ENCODE peak calls at places on chromosomes 4 and X, in four cellular contexts. One of them, this sample, is unnamed.

GRCh38 chrX:120726294-120726693 is 96.4 kb upstream of the C1GALT1C1 start:
- DNase-seq in H1: no peak
- DNase-seq in WTC11: no peak
- DNase-seq in HepG2: no peak
- DNase-seq in this sample: no peak

GRCh38 chr4:57074753-57075152 is 35.4 kb downstream of the IGFBP7 start:
- DNase-seq in H1: no peak
- DNase-seq in WTC11: no peak
- DNase-seq in HepG2: no peak
- DNase-seq in this sample: no peak

GRCh38 chrX:150574824-150575409 is 6.5 kb downstream of the MTM1 start:
- DNase-seq in H1: no peak
- DNase-seq in WTC11: no peak
- DNase-seq in HepG2: no peak
- DNase-seq in this sample: no peak

GRCh38 chr4:141127884-141128283 is 5.4 kb downstream of the RNF150 start:
- DNase-seq in H1: no peak
- DNase-seq in WTC11: no peak
- DNase-seq in HepG2: no peak
- DNase-seq in this sample: no peak

GRCh38 chr4:77044458-77045124 is 31.2 kb downstream of the CCNI start:
- DNase-seq in H1: no peak
- DNase-seq in WTC11: no peak
- DNase-seq in HepG2: peak; percentile 9
- DNase-seq in this sample: no peak

GRCh38 chr4:88030565-88031310 is 23.3 kb downstream of the PKD2 start:
- DNase-seq in H1: no peak
- DNase-seq in WTC11: no peak
- DNase-seq in HepG2: no peak
- DNase-seq in this sample: no peak

GRCh38 chr4:147157860-147158701 is 212.4 kb upstream of the TTC29 start:
- DNase-seq in H1: peak; percentile 75
- DNase-seq in WTC11: peak; percentile 70
- DNase-seq in HepG2: peak; percentile 39
- DNase-seq in this sample: no peak

GRCh38 chr4:6538586-6538985 is 36.4 kb upstream of the MAN2B2 start:
- DNase-seq in H1: no peak
- DNase-seq in WTC11: no peak
- DNase-seq in HepG2: peak; percentile 4
- DNase-seq in this sample: no peak

GRCh38 chr4:142293536-142293935 is 552.6 kb downstream of the INPP4B start:
- DNase-seq in H1: no peak
- DNase-seq in WTC11: no peak
- DNase-seq in HepG2: no peak
- DNase-seq in this sample: no peak

GRCh38 chr4:141022221-141022760 is 111.0 kb downstream of the RNF150 start:
- DNase-seq in H1: no peak
- DNase-seq in WTC11: no peak
- DNase-seq in HepG2: no peak
- DNase-seq in this sample: no peak

GRCh38 chrX:105006103-105006502 is 214.4 kb downstream of the TEX13A start:
- DNase-seq in H1: no peak
- DNase-seq in WTC11: no peak
- DNase-seq in HepG2: no peak
- DNase-seq in this sample: no peak

GRCh38 chr4:155478336-155478825 is 101.6 kb upstream of the MAP9 start:
- DNase-seq in H1: no peak
- DNase-seq in WTC11: no peak
- DNase-seq in HepG2: no peak
- DNase-seq in this sample: no peak

GRCh38 chr4:53589511-53589910 is 1.8 kb downstream of the LNX1 start:
- DNase-seq in H1: no peak
- DNase-seq in WTC11: no peak
- DNase-seq in HepG2: no peak
- DNase-seq in this sample: no peak

GRCh38 chrX:106415276-106415895 is 196.4 kb upstream of the RADX start:
- DNase-seq in H1: no peak
- DNase-seq in WTC11: peak; percentile 10
- DNase-seq in HepG2: peak; percentile 5
- DNase-seq in this sample: peak; percentile 8

GRCh38 chr4:25552580-25553271 is 102.9 kb upstream of the SLC34A2 start:
- DNase-seq in H1: no peak
- DNase-seq in WTC11: no peak
- DNase-seq in HepG2: no peak
- DNase-seq in this sample: no peak

GRCh38 chr4:6467600-6467999 is 4.8 kb downstream of the PPP2R2C start:
- DNase-seq in H1: peak; percentile 20
- DNase-seq in WTC11: no peak
- DNase-seq in HepG2: no peak
- DNase-seq in this sample: no peak

GRCh38 chr4:141541851-141542250 is 94.5 kb upstream of the IL15 start:
- DNase-seq in H1: no peak
- DNase-seq in WTC11: no peak
- DNase-seq in HepG2: no peak
- DNase-seq in this sample: no peak

GRCh38 chrX:9873952-9874351 is 87.7 kb downstream of the SHROOM2 start:
- DNase-seq in H1: peak; percentile 50
- DNase-seq in WTC11: peak; percentile 32
- DNase-seq in HepG2: peak; percentile 24
- DNase-seq in this sample: peak; percentile 10

GRCh38 chr4:73814679-73815078 is 21.8 kb upstream of the CXCL6 start:
- DNase-seq in H1: no peak
- DNase-seq in WTC11: no peak
- DNase-seq in HepG2: no peak
- DNase-seq in this sample: no peak

GRCh38 chrX:11151799-11152591 is 40.9 kb downstream of the HCCS start:
- DNase-seq in H1: no peak
- DNase-seq in WTC11: no peak
- DNase-seq in HepG2: no peak
- DNase-seq in this sample: no peak

GRCh38 chrX:1464282-1465131 is 11.8 kb upstream of the ASMTL start:
- DNase-seq in H1: peak; percentile 35
- DNase-seq in WTC11: no peak
- DNase-seq in HepG2: no peak
- DNase-seq in this sample: no peak

GRCh38 chrX:133921084-133921483 is 64.3 kb downstream of the GPC3 start:
- DNase-seq in H1: no peak
- DNase-seq in WTC11: no peak
- DNase-seq in HepG2: no peak
- DNase-seq in this sample: no peak

GRCh38 chr4:148163011-148163410 is 279.2 kb downstream of the NR3C2 start:
- DNase-seq in H1: no peak
- DNase-seq in WTC11: no peak
- DNase-seq in HepG2: no peak
- DNase-seq in this sample: no peak

GRCh38 chr4:123093247-123093646 is 170.8 kb upstream of the NUDT6 start:
- DNase-seq in H1: no peak
- DNase-seq in WTC11: no peak
- DNase-seq in HepG2: peak; percentile 2
- DNase-seq in this sample: no peak

GRCh38 chrX:153646620-153647373 is at the start of gene DUSP9:
- DNase-seq in H1: no peak
- DNase-seq in WTC11: peak; percentile 49
- DNase-seq in HepG2: peak; percentile 83
- DNase-seq in this sample: no peak

GRCh38 chr4:11729548-11729947 is 300.9 kb upstream of the HS3ST1 start:
- DNase-seq in H1: no peak
- DNase-seq in WTC11: no peak
- DNase-seq in HepG2: no peak
- DNase-seq in this sample: no peak

GRCh38 chr4:74109894-74110605 is 11.1 kb upstream of the CXCL2 start:
- DNase-seq in H1: no peak
- DNase-seq in WTC11: no peak
- DNase-seq in HepG2: no peak
- DNase-seq in this sample: peak; percentile 60

GRCh38 chr4:46392421-46392820 is 2.5 kb upstream of the GABRA2 start:
- DNase-seq in H1: no peak
- DNase-seq in WTC11: no peak
- DNase-seq in HepG2: no peak
- DNase-seq in this sample: no peak

GRCh38 chr4:4860381-4860802 is 927 bp downstream of the MSX1 start:
- DNase-seq in H1: peak; percentile 58
- DNase-seq in WTC11: no peak
- DNase-seq in HepG2: peak; percentile 24
- DNase-seq in this sample: no peak

GRCh38 chr4:151304755-151305154 is 20.6 kb downstream of the SH3D19 start:
- DNase-seq in H1: no peak
- DNase-seq in WTC11: no peak
- DNase-seq in HepG2: no peak
- DNase-seq in this sample: no peak

GRCh38 chrX:120408168-120408567 is 46.3 kb downstream of the ATP1B4 start:
- DNase-seq in H1: no peak
- DNase-seq in WTC11: no peak
- DNase-seq in HepG2: no peak
- DNase-seq in this sample: no peak

GRCh38 chrX:9677098-9677739 is 88.4 kb downstream of the GPR143 start:
- DNase-seq in H1: no peak
- DNase-seq in WTC11: no peak
- DNase-seq in HepG2: no peak
- DNase-seq in this sample: no peak

GRCh38 chrX:79095441-79096338 is 48.8 kb upstream of the GPR174 start:
- DNase-seq in H1: no peak
- DNase-seq in WTC11: no peak
- DNase-seq in HepG2: no peak
- DNase-seq in this sample: no peak

GRCh38 chr4:181261279-181261678 is 981.9 kb upstream of the TENM3 start:
- DNase-seq in H1: no peak
- DNase-seq in WTC11: no peak
- DNase-seq in HepG2: no peak
- DNase-seq in this sample: no peak

GRCh38 chr4:187444061-187444460 is 551.5 kb upstream of the ZFP42 start:
- DNase-seq in H1: no peak
- DNase-seq in WTC11: no peak
- DNase-seq in HepG2: no peak
- DNase-seq in this sample: no peak

GRCh38 chr4:185115827-185116232 is 27.2 kb upstream of the SLC25A4 start:
- DNase-seq in H1: peak; percentile 52
- DNase-seq in WTC11: peak; percentile 66
- DNase-seq in HepG2: peak; percentile 79
- DNase-seq in this sample: no peak

GRCh38 chrX:108511721-108512120 is 72.1 kb downstream of the COL4A5 start:
- DNase-seq in H1: no peak
- DNase-seq in WTC11: no peak
- DNase-seq in HepG2: no peak
- DNase-seq in this sample: no peak

GRCh38 chr4:827209-828081 is 1.5 kb upstream of the CPLX1 start:
- DNase-seq in H1: no peak
- DNase-seq in WTC11: no peak
- DNase-seq in HepG2: no peak
- DNase-seq in this sample: no peak

GRCh38 chr4:139822391-139822790 is 156.8 kb downstream of the MGST2 start:
- DNase-seq in H1: no peak
- DNase-seq in WTC11: no peak
- DNase-seq in HepG2: no peak
- DNase-seq in this sample: no peak

GRCh38 chrX:140040397-140040796 is 75.1 kb upstream of the CXorf66 start:
- DNase-seq in H1: no peak
- DNase-seq in WTC11: no peak
- DNase-seq in HepG2: no peak
- DNase-seq in this sample: no peak
- TF ChIP-seq SP1 in H1: no peak
- TF ChIP-seq SP1 in WTC11: no peak
- TF ChIP-seq SP1 in HepG2: no peak
- TF ChIP-seq SP1 in this sample: no peak

GRCh38 chr4:168790898-168791297 is 219.2 kb downstream of the CBR4 start:
- DNase-seq in H1: no peak
- DNase-seq in WTC11: no peak
- DNase-seq in HepG2: no peak
- DNase-seq in this sample: no peak
- TF ChIP-seq SP1 in H1: no peak
- TF ChIP-seq SP1 in WTC11: no peak
- TF ChIP-seq SP1 in HepG2: no peak
- TF ChIP-seq SP1 in this sample: no peak

DNA sequence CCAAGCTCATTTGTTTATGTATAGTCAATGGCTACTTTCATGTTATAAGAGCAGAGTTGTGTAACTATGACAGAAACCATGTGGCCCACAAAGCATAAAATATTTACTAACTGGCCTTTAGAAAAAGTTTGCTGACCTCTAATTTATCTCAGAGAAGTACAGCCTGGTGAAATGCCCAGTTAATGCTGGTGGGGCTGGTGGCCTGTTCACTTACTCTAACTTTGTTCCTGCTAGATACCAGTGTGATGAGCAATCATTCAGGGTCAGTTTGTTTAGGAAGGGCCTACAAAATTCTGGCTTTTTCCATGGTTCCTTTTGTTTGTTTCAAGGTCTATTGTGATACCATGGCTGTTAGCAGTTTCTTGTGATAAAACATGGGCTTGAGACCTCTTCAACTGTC is 104.6 kb downstream of the PPP1R2C start:
- DNase-seq in H1: no peak
- DNase-seq in WTC11: no peak
- DNase-seq in HepG2: no peak
- DNase-seq in this sample: no peak
- TF ChIP-seq SP1 in H1: no peak
- TF ChIP-seq SP1 in WTC11: no peak
- TF ChIP-seq SP1 in HepG2: no peak
- TF ChIP-seq SP1 in this sample: no peak

DNA sequence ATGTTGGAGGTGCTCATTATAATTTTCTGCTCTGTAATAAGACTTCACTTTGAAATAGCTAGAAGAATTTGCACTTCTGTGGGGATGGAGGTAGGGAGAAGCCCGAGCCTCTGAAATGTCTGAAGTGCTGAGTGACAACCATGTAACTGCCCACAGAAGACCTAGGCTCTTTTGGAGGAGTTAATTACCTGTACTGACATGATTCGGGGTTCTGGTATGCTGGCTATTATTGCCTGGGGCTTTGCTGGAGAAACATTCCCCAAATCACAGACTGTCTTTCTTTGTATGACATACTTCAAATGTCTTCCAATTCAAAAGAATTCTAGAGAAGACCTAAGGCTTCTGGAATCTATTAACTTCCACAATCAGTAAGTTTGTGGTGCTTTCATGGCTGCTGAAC is 211.2 kb upstream of the POF1B start:
- DNase-seq in H1: no peak
- DNase-seq in WTC11: no peak
- DNase-seq in HepG2: no peak
- DNase-seq in this sample: no peak
- TF ChIP-seq SP1 in H1: no peak
- TF ChIP-seq SP1 in WTC11: no peak
- TF ChIP-seq SP1 in HepG2: no peak
- TF ChIP-seq SP1 in this sample: no peak